ENCODE peak calls at places on chromosomes 6 and 20, in eight cellular contexts. W is A673; Y is heart left ventricle; X is neural progenitor cell; B is heart right ventricle; E is CD8-positive, alpha-beta T cell; D is body of pancreas; T is colonic mucosa. H is an unnamed sample. For H3K36me3 and H3K27me3, the result is how much of the 10 kb centered on the place peaks cover.

GRCh38 chr6:91646649-91647048 is 1059.8 kb upstream of the MAP3K7 start:
- DNase-seq in W (peak), Y (peak), X (no peak), B (no peak), E (no peak), D (no peak), T (no peak), H (no peak)

GRCh38 chr6:34246563-34247391 is 2.0 kb downstream of the SMIM29 start:
- DNase-seq in W (peak), Y (peak), X (peak), B (no peak), E (peak), D (no peak), T (peak), H (peak)

GRCh38 chr6:88365230-88365629 is 199.1 kb upstream of the CNR1 start:
- DNase-seq in W (no peak), Y (no peak), X (no peak), B (no peak), E (no peak), D (no peak), T (no peak), H (no peak)

GRCh38 chr20:4170621-4171537 is 155.5 kb upstream of the RNF24 start:
- DNase-seq in W (no peak), Y (no peak), X (peak), B (no peak), E (no peak), D (no peak), T (no peak), H (peak)

GRCh38 chr6:79713701-79714322 is 82.7 kb downstream of the SH3BGRL2 start:
- DNase-seq in W (peak), Y (peak), X (peak), B (peak), E (peak), D (peak), T (peak), H (peak)

GRCh38 chr6:10084276-10084993 is 330.4 kb downstream of the TFAP2A start:
- DNase-seq in W (peak), Y (no peak), X (no peak), B (no peak), E (no peak), D (no peak), T (no peak), H (no peak)

GRCh38 chr6:148720371-148720770 is 26.5 kb upstream of the UST start:
- DNase-seq in W (no peak), Y (no peak), X (no peak), B (no peak), E (no peak), D (no peak), T (no peak), H (no peak)

GRCh38 chr20:41174373-41174772 is 37.0 kb downstream of the PLCG1 start:
- DNase-seq in W (no peak), Y (no peak), X (no peak), B (peak), E (peak), D (no peak), T (peak), H (peak)

GRCh38 chr6:44582930-44583329 is 195.4 kb downstream of the CDC5L start:
- DNase-seq in W (no peak), Y (no peak), X (no peak), B (no peak), E (no peak), D (no peak), T (no peak), H (no peak)

GRCh38 chr6:6885521-6886088 is 222.2 kb upstream of the RREB1 start:
- DNase-seq in W (no peak), Y (peak), X (no peak), B (peak), E (no peak), D (peak), T (no peak), H (peak)

GRCh38 chr6:125584468-125584939 is 164.9 kb upstream of the HEY2 start:
- DNase-seq in W (no peak), Y (peak), X (peak), B (peak), E (no peak), D (no peak), T (no peak), H (peak)

GRCh38 chr6:126764104-126764503 is 354.4 kb upstream of the RSPO3 start:
- DNase-seq in W (no peak), Y (no peak), X (no peak), B (no peak), E (no peak), D (no peak), T (no peak), H (no peak)

GRCh38 chr6:166007349-166008263 is 160.0 kb downstream of the TBXT start:
- DNase-seq in W (peak), Y (peak), X (peak), B (peak), E (no peak), D (peak), T (no peak), H (peak)

GRCh38 chr6:166010136-166010535 is 157.5 kb downstream of the TBXT start:
- DNase-seq in W (no peak), Y (no peak), X (no peak), B (no peak), E (no peak), D (no peak), T (no peak), H (no peak)

GRCh38 chr6:166009385-166010031 is 158.1 kb downstream of the TBXT start:
- DNase-seq in W (no peak), Y (no peak), X (no peak), B (no peak), E (no peak), D (no peak), T (no peak), H (no peak)

GRCh38 chr6:166010585-166010984 is 157.1 kb downstream of the TBXT start:
- DNase-seq in W (no peak), Y (no peak), X (no peak), B (no peak), E (no peak), D (no peak), T (no peak), H (no peak)

GRCh38 chr6:166008441-166009369 is 158.9 kb downstream of the TBXT start:
- DNase-seq in W (peak), Y (no peak), X (peak), B (peak), E (no peak), D (no peak), T (no peak), H (peak)
- H3K4me3 ChIP-seq in W (peak), Y (peak), X (peak), B (peak), E (no peak), D (no peak), T (peak), H (peak)

DNA sequence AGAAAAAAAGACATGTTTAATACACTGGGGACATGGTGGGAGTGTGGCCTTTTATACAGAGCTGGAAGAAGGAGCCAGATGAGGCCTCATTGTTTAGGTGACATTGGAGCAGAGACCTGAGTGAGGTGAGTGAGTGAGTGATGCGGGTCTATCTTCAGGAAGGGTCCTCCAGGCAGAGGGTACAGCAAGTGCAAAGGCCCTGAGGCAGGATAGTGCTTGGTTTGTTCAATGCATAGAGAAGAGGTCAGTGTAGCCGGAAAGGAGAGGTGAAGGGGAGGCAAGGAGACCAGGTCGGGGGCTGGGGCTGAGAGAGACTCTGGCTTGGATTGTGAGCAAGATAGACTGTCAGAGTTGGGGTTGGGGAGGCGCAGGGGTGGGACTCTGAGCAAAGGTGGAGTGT is 23.6 kb downstream of the KCNG1 start:
- DNase-seq in W (no peak), Y (no peak), X (no peak), B (no peak), E (no peak), D (no peak), T (no peak), H (no peak)
- H3K36me3 ChIP-seq in W (under half), Y (under half), X (under half), B (under half), E (under half), D (under half), T (under half), H (under half)

GRCh38 chr6:28695671-28696537 is 170.2 kb downstream of the GPX5 start:
- DNase-seq in W (peak), Y (no peak), X (no peak), B (no peak), E (no peak), D (no peak), T (no peak), H (no peak)

GRCh38 chr6:28693033-28693750 is 167.5 kb downstream of the GPX5 start:
- DNase-seq in W (no peak), Y (no peak), X (peak), B (no peak), E (no peak), D (no peak), T (no peak), H (peak)

GRCh38 chr6:28693751-28694443 is 168.2 kb downstream of the GPX5 start:
- DNase-seq in W (no peak), Y (no peak), X (peak), B (no peak), E (no peak), D (no peak), T (no peak), H (peak)
- H3K27me3 ChIP-seq in W (under half), Y (half or more), X (half or more), B (half or more), E (under half), D (under half), T (under half), H (under half)

DNA sequence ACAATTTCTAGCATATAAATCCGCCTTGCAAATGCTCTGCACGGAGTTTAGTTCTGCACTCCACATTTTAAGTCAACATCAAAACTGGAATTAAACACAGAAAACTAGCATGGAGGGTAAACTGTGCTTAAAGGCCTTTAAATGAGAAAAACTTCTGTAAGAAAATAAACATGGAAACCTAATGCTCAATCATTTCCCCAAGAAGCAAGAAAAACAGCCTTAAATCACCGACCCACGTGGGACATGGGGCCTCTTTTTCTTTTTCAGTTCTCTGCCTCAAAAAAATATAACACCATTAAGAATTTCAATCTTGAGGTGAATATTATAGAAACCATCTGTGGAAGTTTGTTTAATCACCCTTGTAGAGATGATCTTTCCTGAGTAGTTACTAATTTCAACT is 5.4 kb downstream of the SIM1 start:
- DNase-seq in W (no peak), Y (no peak), X (no peak), B (no peak), E (no peak), D (no peak), T (no peak), H (no peak)
- H3K4me3 ChIP-seq in W (no peak), Y (no peak), X (no peak), B (no peak), E (no peak), D (no peak), T (no peak), H (no peak)

GRCh38 chr6:109441069-109441816 is 719 bp downstream of the SMPD2 start:
- DNase-seq in W (peak), Y (peak), X (peak), B (peak), E (peak), D (peak), T (peak), H (peak)

GRCh38 chr6:109445382-109445781 is 4.9 kb downstream of the SMPD2 start:
- DNase-seq in W (no peak), Y (no peak), X (no peak), B (no peak), E (no peak), D (no peak), T (no peak), H (peak)

GRCh38 chr6:109442393-109442924 is 1.9 kb downstream of the SMPD2 start:
- DNase-seq in W (no peak), Y (no peak), X (no peak), B (no peak), E (no peak), D (no peak), T (no peak), H (no peak)

GRCh38 chr6:109446072-109446471 is 5.5 kb downstream of the SMPD2 start:
- DNase-seq in W (no peak), Y (peak), X (no peak), B (no peak), E (no peak), D (no peak), T (peak), H (peak)

DNA sequence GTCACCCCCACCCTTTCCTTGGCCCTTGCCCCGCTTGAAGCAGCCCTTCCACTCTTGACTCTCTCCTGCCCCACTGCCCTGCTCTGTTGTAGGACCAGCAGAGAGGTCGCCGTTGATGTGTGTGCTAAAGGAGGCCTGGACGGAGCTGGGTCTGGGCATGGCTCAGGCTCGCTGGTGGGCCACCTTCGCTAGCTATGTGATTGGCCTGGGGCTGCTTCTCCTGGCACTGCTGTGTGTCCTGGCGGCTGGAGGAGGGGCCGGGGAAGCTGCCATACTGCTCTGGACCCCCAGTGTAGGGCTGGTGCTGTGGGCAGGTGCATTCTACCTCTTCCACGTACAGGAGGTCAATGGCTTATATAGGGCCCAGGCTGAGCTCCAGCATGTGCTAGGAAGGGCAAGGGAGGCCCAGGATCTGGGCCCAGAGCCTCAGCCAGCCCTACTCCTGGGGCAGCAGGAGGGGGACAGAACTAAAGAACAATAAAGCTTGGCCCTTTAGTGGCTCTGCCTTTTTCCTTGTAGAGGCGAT is 3.0 kb downstream of the SMPD2 start:
- DNase-seq in W (no peak), Y (no peak), X (no peak), B (no peak), E (no peak), D (no peak), T (no peak), H (no peak)
- H3K36me3 ChIP-seq in W (under half), Y (under half), X (under half), B (under half), E (under half), D (under half), T (under half), H (under half)

DNA sequence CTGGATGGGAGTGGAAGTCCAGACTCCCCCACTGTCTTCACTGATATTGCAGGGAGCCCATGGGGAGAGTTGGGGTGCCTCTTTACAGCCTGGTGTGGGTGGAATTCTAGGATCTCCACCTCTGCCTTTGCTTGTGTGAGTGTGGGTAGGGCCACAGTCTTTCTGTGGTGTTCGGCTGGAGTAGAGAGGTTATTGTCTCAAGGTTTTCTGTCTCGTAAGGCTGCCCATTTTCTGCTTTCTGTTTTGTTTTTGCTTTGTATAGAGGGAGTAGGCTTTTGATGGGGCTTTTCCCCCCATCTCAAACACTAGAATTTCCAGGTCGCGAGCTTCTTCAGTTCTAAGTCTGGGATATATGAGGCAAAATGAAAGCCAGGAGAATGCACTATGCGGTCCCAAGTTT is 40.4 kb upstream of the ELMO2 start:
- DNase-seq in W (no peak), Y (no peak), X (no peak), B (no peak), E (no peak), D (no peak), T (no peak), H (no peak)
- H3K27me3 ChIP-seq in W (under half), Y (under half), X (under half), B (under half), E (under half), D (under half), T (under half), H (under half)

GRCh38 chr20:46614503-46614902 is 36.8 kb downstream of the SLC13A3 start:
- DNase-seq in W (no peak), Y (no peak), X (no peak), B (no peak), E (no peak), D (no peak), T (no peak), H (no peak)
- H3K4me3 ChIP-seq in W (no peak), Y (no peak), X (no peak), B (no peak), E (no peak), D (no peak), T (no peak), H (no peak)

GRCh38 chr20:62787866-62788265 is 8.4 kb upstream of the MRGBP start:
- DNase-seq in W (no peak), Y (no peak), X (no peak), B (no peak), E (no peak), D (no peak), T (no peak), H (no peak)

GRCh38 chr20:62787329-62787728 is 8.9 kb upstream of the MRGBP start:
- DNase-seq in W (no peak), Y (no peak), X (no peak), B (no peak), E (no peak), D (no peak), T (no peak), H (no peak)

GRCh38 chr20:62784497-62784896 is 11.8 kb upstream of the MRGBP start:
- DNase-seq in W (no peak), Y (no peak), X (no peak), B (no peak), E (no peak), D (no peak), T (no peak), H (no peak)

GRCh38 chr20:62786100-62786499 is 10.2 kb upstream of the MRGBP start:
- DNase-seq in W (no peak), Y (no peak), X (peak), B (no peak), E (no peak), D (no peak), T (no peak), H (no peak)

GRCh38 chr20:62785381-62785780 is 10.9 kb upstream of the MRGBP start:
- DNase-seq in W (no peak), Y (no peak), X (no peak), B (no peak), E (no peak), D (no peak), T (no peak), H (no peak)
- H3K36me3 ChIP-seq in W (under half), Y (under half), X (under half), B (under half), E (under half), D (under half), T (under half), H (under half)

DNA sequence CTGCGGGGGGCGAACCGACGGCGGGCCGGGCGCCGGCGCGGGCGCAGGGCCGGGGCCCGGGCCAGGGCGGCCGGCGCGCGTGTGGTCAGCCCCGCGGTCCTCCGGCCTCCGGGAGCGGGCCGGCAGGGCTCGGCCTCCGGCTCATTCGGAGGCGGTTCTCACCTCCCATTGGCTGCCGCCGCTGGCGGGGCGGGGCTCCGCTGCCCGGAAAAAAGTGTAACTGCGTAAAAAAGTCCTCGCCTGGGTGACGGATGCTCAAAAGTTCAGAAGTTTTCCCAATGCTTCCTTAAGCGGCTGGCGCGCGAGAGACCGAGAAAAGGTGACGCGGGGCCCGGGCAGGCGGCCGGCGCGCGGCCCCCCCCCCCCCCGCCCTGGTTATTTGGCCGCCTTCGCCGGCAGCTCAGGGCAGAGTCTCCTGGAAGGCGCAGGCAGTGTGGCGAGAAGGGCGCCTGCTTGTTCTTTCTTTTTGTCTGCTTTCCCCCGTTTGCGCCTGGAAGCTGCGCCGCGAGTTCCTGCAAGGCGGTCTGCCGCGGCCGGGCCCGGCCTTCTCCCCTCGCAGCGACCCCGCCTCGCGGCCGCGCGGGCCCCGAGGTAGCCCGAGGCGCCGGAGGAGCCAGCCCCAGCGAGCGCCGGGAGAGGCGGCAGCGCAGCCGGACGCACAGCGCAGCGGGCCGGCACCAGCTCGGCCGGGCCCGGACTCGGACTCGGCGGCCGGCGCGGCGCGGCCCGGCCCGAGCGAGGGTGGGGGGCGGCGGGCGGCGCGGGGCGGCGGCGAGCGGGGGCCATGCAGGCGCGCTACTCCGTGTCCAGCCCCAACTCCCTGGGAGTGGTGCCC is at the start of gene FOXC1:
- DNase-seq in W (peak), Y (peak), X (peak), B (peak), E (no peak), D (peak), T (peak), H (peak)
- H3K27me3 ChIP-seq in W (half or more), Y (half or more), X (half or more), B (half or more), E (half or more), D (half or more), T (half or more), H (half or more)